ENCODE peak calls at places on chromosomes 11 and 22, in seven cellular contexts. N is A549; Q is lower lobe of right lung; B is psoas muscle; C is effector memory CD4-positive, alpha-beta T cell; F is colonic mucosa; W is Karpas-422. E is an unnamed sample. For H3K4me1, the result is how much of the 10 kb centered on the place peaks cover.

GRCh38 chr11:48055292-48056132 is 75.2 kb downstream of the PTPRJ start:
- DNase-seq in N (no peak), Q (no peak), B (no peak), C (peak), F (peak), W (peak), E (no peak)

GRCh38 chr11:67437082-67437821 is at the start of gene PTPRCAP:
- DNase-seq in N (no peak), Q (no peak), B (no peak), C (peak), F (no peak), W (peak), E (peak)

GRCh38 chr22:40204331-40205116 is 26.8 kb downstream of the TNRC6B start:
- DNase-seq in N (no peak), Q (no peak), B (peak), C (no peak), F (no peak), W (no peak), E (no peak)

GRCh38 chr11:64409707-64410395 is 50.9 kb downstream of the RPS6KA4 start:
- DNase-seq in N (no peak), Q (no peak), B (no peak), C (no peak), F (no peak), W (no peak), E (no peak)

GRCh38 chr11:114085965-114086364 is 26.5 kb downstream of the ZBTB16 start:
- DNase-seq in N (no peak), Q (no peak), B (peak), C (no peak), F (peak), W (no peak), E (peak)

GRCh38 chr11:120647681-120648080 is 136.1 kb downstream of the GRIK4 start:
- DNase-seq in N (no peak), Q (no peak), B (no peak), C (no peak), F (no peak), W (no peak), E (no peak)

GRCh38 chr22:24707477-24707816 is 67.1 kb downstream of the PIWIL3 start:
- DNase-seq in N (no peak), Q (no peak), B (no peak), C (no peak), F (peak), W (peak), E (no peak)

GRCh38 chr11:44015624-44016007 is 32.2 kb upstream of the ACCSL start:
- DNase-seq in N (no peak), Q (no peak), B (no peak), C (no peak), F (no peak), W (no peak), E (no peak)

GRCh38 chr11:61082161-61082870 is 20.0 kb upstream of the CD5 start:
- DNase-seq in N (no peak), Q (no peak), B (no peak), C (no peak), F (no peak), W (no peak), E (no peak)

GRCh38 chr22:19871023-19871844 is 16.6 kb upstream of the GNB1L start:
- DNase-seq in N (no peak), Q (peak), B (no peak), C (no peak), F (peak), W (no peak), E (peak)

GRCh38 chr11:119062779-119063178 is 4.8 kb upstream of the VPS11 start:
- DNase-seq in N (no peak), Q (no peak), B (peak), C (no peak), F (peak), W (no peak), E (peak)

GRCh38 chr11:20310137-20310536 is 53.4 kb upstream of the HTATIP2 start:
- DNase-seq in N (no peak), Q (no peak), B (no peak), C (no peak), F (no peak), W (no peak), E (no peak)

GRCh38 chr22:24441406-24442351 is 14.3 kb downstream of the ADORA2A start:
- DNase-seq in N (no peak), Q (no peak), B (no peak), C (no peak), F (no peak), W (no peak), E (no peak)

GRCh38 chr11:111944651-111945051 is 7.5 kb downstream of the DIXDC1 start:
- DNase-seq in N (no peak), Q (no peak), B (no peak), C (no peak), F (no peak), W (no peak), E (no peak)

GRCh38 chr22:49163258-49163959 is 664.3 kb downstream of the BRD1 start:
- DNase-seq in N (no peak), Q (no peak), B (no peak), C (no peak), F (no peak), W (no peak), E (no peak)

GRCh38 chr22:19057999-19058491 is 64.2 kb downstream of the DGCR2 start:
- DNase-seq in N (no peak), Q (peak), B (no peak), C (no peak), F (no peak), W (no peak), E (no peak)

GRCh38 chr11:67213251-67213650 is 53.0 kb upstream of the GRK2 start:
- DNase-seq in N (no peak), Q (no peak), B (no peak), C (no peak), F (no peak), W (peak), E (no peak)

GRCh38 chr11:117876049-117876340 is 463 bp downstream of the FXYD6 start:
- DNase-seq in N (no peak), Q (no peak), B (no peak), C (no peak), F (no peak), W (no peak), E (no peak)

GRCh38 chr22:46908641-46909107 is 146.2 kb downstream of the TBC1D22A start:
- DNase-seq in N (no peak), Q (no peak), B (no peak), C (no peak), F (no peak), W (no peak), E (no peak)

GRCh38 chr11:76724162-76724768 is 53.7 kb upstream of the LRRC32 start:
- DNase-seq in N (no peak), Q (no peak), B (no peak), C (no peak), F (no peak), W (no peak), E (no peak)

GRCh38 chr11:2204361-2205213 is 33.0 kb upstream of the TH start:
- DNase-seq in N (no peak), Q (peak), B (no peak), C (no peak), F (peak), W (no peak), E (no peak)

GRCh38 chr11:83827940-83828554 is 541.9 kb upstream of the CCDC90B start:
- DNase-seq in N (peak), Q (no peak), B (no peak), C (no peak), F (no peak), W (peak), E (no peak)

GRCh38 chr11:112334381-112334780 is 73.7 kb upstream of the PLET1 start:
- DNase-seq in N (no peak), Q (no peak), B (no peak), C (no peak), F (no peak), W (no peak), E (no peak)

GRCh38 chr11:10096987-10097386 is 197.0 kb downstream of the SBF2 start:
- DNase-seq in N (no peak), Q (no peak), B (no peak), C (no peak), F (no peak), W (no peak), E (no peak)

GRCh38 chr22:38273135-38273761 is 438 bp upstream of the TMEM184B start:
- DNase-seq in N (no peak), Q (no peak), B (no peak), C (no peak), F (no peak), W (no peak), E (no peak)

GRCh38 chr11:35242412-35242811 is 103.4 kb downstream of the CD44 start:
- DNase-seq in N (no peak), Q (no peak), B (no peak), C (no peak), F (no peak), W (no peak), E (no peak)

GRCh38 chr11:68584097-68584496 is 100.2 kb upstream of the GAL start:
- DNase-seq in N (peak), Q (peak), B (peak), C (peak), F (peak), W (peak), E (no peak)

GRCh38 chr11:69267395-69267805 is 26.6 kb upstream of the MYEOV start:
- DNase-seq in N (no peak), Q (no peak), B (no peak), C (no peak), F (no peak), W (no peak), E (no peak)

DNA sequence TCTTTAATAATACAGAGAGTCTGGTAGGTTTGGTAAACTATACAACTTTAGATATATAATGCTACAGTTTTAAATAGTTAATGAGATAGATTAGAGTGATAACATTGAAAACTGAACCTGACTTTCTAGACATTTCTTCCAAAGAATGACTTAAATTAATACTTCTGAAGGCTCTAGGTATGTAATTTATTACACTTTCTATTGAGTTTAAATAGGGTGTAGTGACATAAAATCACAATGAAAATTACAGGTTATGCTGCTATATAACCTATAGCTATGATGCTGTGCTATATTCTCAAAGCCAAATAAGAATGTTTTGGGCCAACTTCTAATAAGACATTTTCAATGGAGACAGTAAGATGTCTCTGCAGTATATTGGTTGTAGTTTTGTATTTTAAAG is 7.7 kb downstream of the HIPK3 start:
- DNase-seq in N (no peak), Q (no peak), B (no peak), C (no peak), F (no peak), W (no peak), E (no peak)
- H3K4me1 ChIP-seq in N (half or more), Q (half or more), B (half or more), C (under half), F (under half), W (under half), E (half or more)

GRCh38 chr11:128465531-128465930 is 121.8 kb downstream of the ETS1 start:
- DNase-seq in N (no peak), Q (no peak), B (no peak), C (no peak), F (no peak), W (no peak), E (no peak)
- H3K4me1 ChIP-seq in N (under half), Q (half or more), B (under half), C (half or more), F (under half), W (under half), E (under half)

GRCh38 chr11:94586978-94587377 is 19.8 kb downstream of the PIWIL4 start:
- DNase-seq in N (no peak), Q (no peak), B (no peak), C (no peak), F (no peak), W (no peak), E (no peak)

GRCh38 chr11:94586546-94586945 is 19.4 kb downstream of the PIWIL4 start:
- DNase-seq in N (no peak), Q (no peak), B (no peak), C (no peak), F (no peak), W (no peak), E (no peak)

GRCh38 chr11:94583885-94584500 is 16.8 kb downstream of the PIWIL4 start:
- DNase-seq in N (no peak), Q (no peak), B (no peak), C (no peak), F (no peak), W (no peak), E (no peak)

GRCh38 chr11:94585375-94585774 is 18.2 kb downstream of the PIWIL4 start:
- DNase-seq in N (no peak), Q (no peak), B (no peak), C (no peak), F (no peak), W (no peak), E (no peak)

DNA sequence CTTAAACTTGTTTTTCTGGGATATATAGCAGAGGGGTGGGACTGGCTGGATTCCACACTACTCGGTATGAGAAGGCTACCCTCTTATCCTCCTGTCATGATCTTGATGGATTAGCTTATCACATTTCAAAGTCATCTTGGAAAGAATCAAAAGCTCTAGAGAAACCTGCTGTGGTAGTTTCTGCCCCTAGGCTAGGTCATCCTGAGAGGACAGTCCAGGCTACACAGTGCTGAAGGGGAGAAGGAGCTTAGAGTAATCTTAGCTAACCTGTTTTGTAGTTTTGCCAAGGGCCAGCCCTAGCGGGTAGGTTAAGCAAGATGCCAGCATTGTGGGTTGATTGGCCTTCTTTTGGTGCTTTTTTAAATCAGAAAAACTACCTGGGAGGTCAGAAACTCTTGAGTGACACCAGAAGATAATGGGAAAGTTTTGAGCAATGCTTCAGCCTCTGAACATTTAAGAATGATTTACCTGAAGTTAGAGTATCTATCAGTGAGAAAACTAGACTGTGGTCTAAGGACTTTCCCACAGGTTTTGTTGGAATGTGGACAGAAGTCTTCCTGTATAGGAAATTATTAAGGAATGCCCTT is 21.3 kb downstream of the PIWIL4 start:
- DNase-seq in N (no peak), Q (no peak), B (no peak), C (no peak), F (no peak), W (no peak), E (no peak)
- H3K4me1 ChIP-seq in N (under half), Q (under half), B (under half), C (under half), F (under half), W (under half), E (under half)

GRCh38 chr11:75166791-75167190 is 15.9 kb downstream of the SLCO2B1 start:
- DNase-seq in N (no peak), Q (no peak), B (no peak), C (no peak), F (no peak), W (no peak), E (no peak)
- H3K4me1 ChIP-seq in N (under half), Q (under half), B (under half), C (under half), F (under half), W (under half), E (under half)

DNA sequence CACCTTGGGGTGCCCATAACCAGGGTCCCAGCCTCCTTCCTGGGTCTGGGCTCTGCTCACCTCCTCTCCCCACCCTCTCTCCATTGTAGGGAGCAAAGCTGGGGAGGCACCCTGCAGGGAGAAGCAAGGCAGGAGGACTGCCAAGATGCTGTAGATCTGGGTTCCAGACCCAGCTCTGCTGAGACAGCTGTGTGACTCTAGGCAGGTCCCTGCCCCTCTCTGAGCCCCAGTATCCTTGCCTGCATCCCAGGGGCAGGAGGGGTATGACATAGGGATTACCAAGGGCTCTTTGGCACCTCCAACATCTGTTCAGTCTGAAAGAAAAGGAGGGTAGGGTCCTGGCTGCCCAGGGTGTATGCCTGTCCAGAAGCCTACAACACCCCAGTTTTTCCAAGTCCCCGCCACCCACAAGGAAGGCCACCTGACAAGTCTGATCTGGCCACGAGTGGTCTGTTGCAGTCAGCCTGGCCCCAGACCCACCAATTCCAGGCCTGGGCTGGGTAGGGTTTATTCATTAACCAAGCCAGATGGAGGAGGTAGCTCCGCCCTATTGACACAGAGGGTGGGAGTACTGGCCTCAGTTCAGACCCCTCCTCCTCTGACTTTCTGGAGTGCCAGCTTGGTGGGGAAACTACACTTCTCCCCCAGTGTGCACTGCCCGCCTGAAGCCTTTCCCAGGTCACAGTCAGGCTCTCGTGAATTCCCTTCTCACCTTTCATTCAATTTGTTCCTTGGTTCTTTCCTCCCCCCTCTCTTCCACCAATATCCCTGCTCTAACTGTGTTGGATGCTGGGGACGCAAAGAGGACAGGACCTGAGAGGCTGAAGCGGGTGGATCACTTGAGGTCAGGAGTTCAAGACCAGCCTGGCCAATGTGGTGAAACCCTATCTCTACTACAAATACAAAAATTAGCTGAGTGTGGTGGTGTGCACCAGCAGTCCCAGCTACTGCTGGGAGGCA is 15.0 kb downstream of the STARD10 start:
- DNase-seq in N (no peak), Q (no peak), B (no peak), C (no peak), F (peak), W (no peak), E (peak)
- H3K4me1 ChIP-seq in N (under half), Q (half or more), B (under half), C (under half), F (under half), W (under half), E (under half)

GRCh38 chr11:8786933-8787332 is 104.3 kb downstream of the RPL27A start:
- DNase-seq in N (no peak), Q (no peak), B (no peak), C (no peak), F (no peak), W (no peak), E (no peak)
- H3K4me1 ChIP-seq in N (under half), Q (under half), B (under half), C (under half), F (under half), W (under half), E (under half)

GRCh38 chr22:36466258-36466657 is 15.2 kb downstream of the TXN2 start:
- DNase-seq in N (no peak), Q (no peak), B (no peak), C (no peak), F (no peak), W (no peak), E (no peak)

GRCh38 chr22:36467042-36467810 is 14.2 kb downstream of the TXN2 start:
- DNase-seq in N (no peak), Q (no peak), B (peak), C (no peak), F (peak), W (no peak), E (peak)

GRCh38 chr22:36470162-36470993 is 11.1 kb downstream of the TXN2 start:
- DNase-seq in N (peak), Q (peak), B (peak), C (peak), F (peak), W (peak), E (peak)

GRCh38 chr22:36469094-36469710 is 12.2 kb downstream of the TXN2 start:
- DNase-seq in N (no peak), Q (no peak), B (no peak), C (no peak), F (no peak), W (no peak), E (no peak)

GRCh38 chr22:36467946-36468345 is 13.5 kb downstream of the TXN2 start:
- DNase-seq in N (peak), Q (no peak), B (peak), C (no peak), F (no peak), W (no peak), E (no peak)
- H3K4me1 ChIP-seq in N (half or more), Q (half or more), B (half or more), C (under half), F (under half), W (under half), E (under half)

GRCh38 chr22:29026579-29026978 is 35.1 kb downstream of the C22orf31 start:
- DNase-seq in N (no peak), Q (no peak), B (no peak), C (no peak), F (no peak), W (no peak), E (no peak)
- H3K4me1 ChIP-seq in N (half or more), Q (under half), B (under half), C (under half), F (under half), W (under half), E (under half)

GRCh38 chr22:43007519-43008102 is 7.3 kb downstream of the PACSIN2 start:
- DNase-seq in N (no peak), Q (peak), B (no peak), C (no peak), F (peak), W (no peak), E (peak)
- H3K4me1 ChIP-seq in N (half or more), Q (half or more), B (under half), C (under half), F (under half), W (under half), E (half or more)

GRCh38 chr11:100072131-100072530 is 615.0 kb upstream of the ARHGAP42 start:
- DNase-seq in N (no peak), Q (no peak), B (no peak), C (no peak), F (no peak), W (no peak), E (no peak)

DNA sequence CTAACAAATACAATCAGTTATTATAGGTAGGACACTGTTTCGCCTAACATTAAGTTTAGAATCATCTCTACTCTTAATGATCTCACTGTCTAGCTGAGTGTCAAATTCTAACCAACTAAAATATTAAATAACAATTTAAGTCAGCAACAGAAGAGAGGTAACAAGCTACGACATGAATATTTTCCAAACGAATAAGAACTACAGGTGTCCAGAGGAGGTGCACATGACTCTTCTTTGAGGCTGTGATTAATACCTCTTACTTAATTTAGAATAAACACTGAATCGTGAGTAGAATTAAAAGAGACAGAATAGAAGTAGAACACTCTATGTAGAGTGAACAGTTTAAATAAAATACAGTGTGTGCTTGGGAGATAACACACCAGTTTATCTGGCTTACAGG is 619.0 kb upstream of the ARHGAP42 start:
- DNase-seq in N (no peak), Q (no peak), B (no peak), C (no peak), F (no peak), W (no peak), E (no peak)
- H3K4me1 ChIP-seq in N (under half), Q (under half), B (under half), C (under half), F (under half), W (under half), E (under half)